ENCODE peak calls at places on chromosomes 3 and 15, in seven cellular contexts. F is GM23338, K is GM23248, J is HCT116, M is OCI-LY7, C is hepatocyte, U is Karpas-422. I is an unnamed sample.

GRCh38 chr3:71305246-71306206 is 278.0 kb downstream of the FOXP1 start:
- DNase-seq in F (peak; percentile 95), K (no peak), J (no peak), M (no peak), C (peak; percentile 49), U (peak; percentile 87), I (peak; percentile 21)

GRCh38 chr3:136042608-136043221 is 77.2 kb downstream of the PPP2R3A start:
- DNase-seq in F (peak; percentile 86), K (peak; percentile 74), J (peak; percentile 37), M (peak; percentile 52), C (peak; percentile 68), U (peak; percentile 86), I (peak; percentile 57)

GRCh38 chr3:144085964-144086363 is 114.3 kb downstream of the DIPK2A start:
- DNase-seq in F (no peak), K (peak; percentile 35), J (no peak), M (no peak), C (peak; percentile 42), U (no peak), I (no peak)

GRCh38 chr3:42557849-42558248 is 23.9 kb downstream of the SEC22C start:
- DNase-seq in F (no peak), K (no peak), J (no peak), M (peak; percentile 34), C (no peak), U (no peak), I (no peak)

GRCh38 chr15:74202461-74203401 is at the start of gene STRA6:
- DNase-seq in F (peak; percentile 95), K (no peak), J (no peak), M (no peak), C (peak; percentile 87), U (no peak), I (no peak)

GRCh38 chr15:79944625-79945024 is 26.4 kb downstream of the BCL2A1 start:
- DNase-seq in F (no peak), K (no peak), J (no peak), M (no peak), C (no peak), U (no peak), I (no peak)

GRCh38 chr3:142279965-142280590 is 54.7 kb upstream of the GK5 start:
- DNase-seq in F (peak; percentile 86), K (peak; percentile 84), J (peak; percentile 71), M (peak; percentile 85), C (peak; percentile 84), U (peak; percentile 93), I (peak; percentile 83)

GRCh38 chr3:127409421-127410136 is 121.7 kb upstream of the PRR20G start:
- DNase-seq in F (no peak), K (no peak), J (no peak), M (no peak), C (no peak), U (no peak), I (no peak)

GRCh38 chr3:58234516-58234931 is 3.1 kb upstream of the ABHD6 start:
- DNase-seq in F (no peak), K (peak; percentile 73), J (no peak), M (no peak), C (peak; percentile 56), U (no peak), I (no peak)

GRCh38 chr3:139557041-139557440 is 17.5 kb upstream of the RBP1 start:
- DNase-seq in F (no peak), K (no peak), J (no peak), M (no peak), C (no peak), U (no peak), I (no peak)

GRCh38 chr3:8841472-8841871 is 72.1 kb upstream of the OXTR start:
- DNase-seq in F (no peak), K (peak; percentile 49), J (no peak), M (no peak), C (no peak), U (no peak), I (no peak)

GRCh38 chr15:39801641-39802309 is 19.1 kb upstream of the FSIP1 start:
- DNase-seq in F (peak; percentile 64), K (peak; percentile 55), J (peak; percentile 46), M (peak; percentile 38), C (peak; percentile 30), U (peak; percentile 80), I (peak; percentile 40)

GRCh38 chr15:71448688-71449114 is 333.4 kb downstream of the THSD4 start:
- DNase-seq in F (peak; percentile 79), K (peak; percentile 64), J (peak; percentile 56), M (peak; percentile 43), C (peak; percentile 78), U (peak; percentile 80), I (peak; percentile 45)

GRCh38 chr3:26625187-26625586 is 2.6 kb downstream of the LRRC3B start:
- DNase-seq in F (peak; percentile 56), K (no peak), J (no peak), M (no peak), C (no peak), U (no peak), I (no peak)

GRCh38 chr3:156770699-156771414 is 55.3 kb upstream of the LEKR1 start:
- DNase-seq in F (no peak), K (no peak), J (no peak), M (no peak), C (no peak), U (no peak), I (no peak)

GRCh38 chr3:189699873-189700272 is 68.7 kb downstream of the TP63 start:
- DNase-seq in F (no peak), K (no peak), J (no peak), M (no peak), C (no peak), U (no peak), I (no peak)

GRCh38 chr15:89413877-89414276 is 79.3 kb upstream of the POLG start:
- DNase-seq in F (no peak), K (no peak), J (no peak), M (no peak), C (no peak), U (no peak), I (no peak)

GRCh38 chr3:184620101-184620798 is 58.7 kb downstream of the EPHB3 start:
- DNase-seq in F (no peak), K (peak; percentile 70), J (no peak), M (no peak), C (peak; percentile 53), U (no peak), I (no peak)

GRCh38 chr3:8386221-8386620 is 115.4 kb upstream of the LMCD1 start:
- DNase-seq in F (no peak), K (peak; percentile 38), J (no peak), M (no peak), C (no peak), U (no peak), I (no peak)

GRCh38 chr3:16174976-16175901 is 759 bp downstream of the GALNT15 start:
- DNase-seq in F (peak; percentile 11), K (peak; percentile 41), J (no peak), M (no peak), C (no peak), U (no peak), I (no peak)

DNA sequence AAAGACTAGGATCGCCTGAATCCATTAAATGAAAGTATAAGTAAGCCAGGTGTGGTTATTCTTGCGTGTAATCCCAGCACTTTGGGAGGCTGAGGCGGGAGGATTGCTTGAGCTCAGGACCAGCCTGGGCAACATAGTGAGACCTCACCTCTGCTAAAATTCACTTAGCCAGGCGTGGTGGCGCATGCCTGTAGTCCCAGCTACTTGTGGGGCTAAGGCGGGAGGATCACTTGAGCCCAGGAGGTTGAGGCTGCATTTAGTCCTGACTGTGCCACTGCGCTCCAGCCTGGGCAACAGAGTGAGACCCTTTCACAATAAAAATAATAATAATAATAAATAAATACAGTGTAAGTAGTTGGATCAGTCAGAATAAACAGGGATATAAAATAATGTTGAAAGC is 25.5 kb upstream of the HYKK start:
- DNase-seq in F (no peak), K (no peak), J (no peak), M (no peak), C (no peak), U (no peak), I (no peak)
- H3K9me2 ChIP-seq in F (no peaks in the 10 kb centered on the region), K (no peaks in the 10 kb centered on the region), J (no peaks in the 10 kb centered on the region), M (no peaks in the 10 kb centered on the region), C (no peaks in the 10 kb centered on the region), U (no peaks in the 10 kb centered on the region), I (no peaks in the 10 kb centered on the region)

DNA sequence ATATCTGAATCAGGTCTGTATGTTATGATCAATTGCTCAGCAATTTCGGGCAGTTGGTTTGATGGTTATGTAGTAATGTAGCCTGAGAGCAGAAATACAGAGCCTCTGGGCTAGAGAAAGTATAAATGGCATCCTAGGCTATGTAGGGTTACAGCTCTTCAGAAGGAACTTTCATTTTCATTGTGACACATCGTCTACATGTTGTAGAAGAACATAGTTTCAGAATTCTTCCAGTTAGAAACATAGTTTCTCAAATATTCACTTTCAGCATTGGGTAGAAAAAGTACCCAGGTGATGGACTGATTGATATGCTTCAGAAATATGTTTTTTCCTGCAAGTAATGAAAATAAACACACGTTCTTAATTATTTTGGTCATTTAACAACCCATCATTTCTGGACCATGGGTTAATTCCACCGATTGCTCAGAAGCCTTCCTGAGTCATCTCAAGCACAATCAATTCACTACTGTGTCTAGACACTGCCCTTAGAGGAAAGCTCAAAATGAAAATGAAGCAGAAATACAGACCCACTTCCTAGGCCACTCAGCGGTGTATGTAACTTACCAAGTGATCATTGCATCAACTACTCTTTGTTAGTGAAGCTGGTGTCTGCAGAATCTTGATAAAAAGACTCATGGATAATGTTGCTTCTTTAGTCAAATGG is 88.8 kb upstream of the TSEN2 start:
- DNase-seq in F (no peak), K (peak; percentile 48), J (no peak), M (no peak), C (no peak), U (no peak), I (peak; percentile 68)
- H3K9me2 ChIP-seq in F (no peaks in the 10 kb centered on the region), K (no peaks in the 10 kb centered on the region), J (no peaks in the 10 kb centered on the region), M (no peaks in the 10 kb centered on the region), C (no peaks in the 10 kb centered on the region), U (no peaks in the 10 kb centered on the region), I (no peaks in the 10 kb centered on the region)

DNA sequence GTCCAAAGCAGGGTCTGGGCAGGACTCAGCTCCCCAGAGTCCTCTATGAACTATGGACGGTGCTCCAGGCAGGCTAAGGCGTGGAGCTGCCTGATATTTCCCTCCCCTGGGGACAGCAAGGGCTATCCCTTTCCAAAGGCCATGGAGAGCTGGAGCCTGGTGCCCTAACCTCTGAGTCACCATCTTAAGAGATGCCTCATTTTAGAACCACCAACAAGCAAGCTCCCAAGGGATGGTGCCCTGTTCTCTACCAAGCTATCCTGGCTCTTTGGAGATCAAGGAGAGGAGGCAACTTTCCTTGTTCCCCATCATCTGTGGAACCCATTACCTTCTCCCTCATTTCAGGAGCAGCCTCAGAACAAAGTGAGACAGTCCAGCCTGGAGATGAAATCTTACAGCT is 15.7 kb downstream of the STARD5 start:
- DNase-seq in F (no peak), K (peak; percentile 62), J (no peak), M (no peak), C (no peak), U (no peak), I (no peak)
- H3K9me2 ChIP-seq in F (peaks cover 4% of the 10 kb centered on the region), K (no peaks in the 10 kb centered on the region), J (no peaks in the 10 kb centered on the region), M (no peaks in the 10 kb centered on the region), C (no peaks in the 10 kb centered on the region), U (no peaks in the 10 kb centered on the region), I (no peaks in the 10 kb centered on the region)

GRCh38 chr3:33956211-33956610 is 157.8 kb downstream of the PDCD6IP start:
- DNase-seq in F (no peak), K (no peak), J (no peak), M (no peak), C (no peak), U (no peak), I (no peak)

GRCh38 chr3:33949074-33949473 is 150.6 kb downstream of the PDCD6IP start:
- DNase-seq in F (no peak), K (no peak), J (no peak), M (no peak), C (no peak), U (no peak), I (no peak)

GRCh38 chr3:33957176-33957575 is 158.7 kb downstream of the PDCD6IP start:
- DNase-seq in F (no peak), K (no peak), J (no peak), M (no peak), C (no peak), U (no peak), I (no peak)

GRCh38 chr3:33954956-33955355 is 156.5 kb downstream of the PDCD6IP start:
- DNase-seq in F (no peak), K (no peak), J (no peak), M (peak; percentile 43), C (no peak), U (peak; percentile 78), I (no peak)
- H3K9me2 ChIP-seq in F (peaks cover 4% of the 10 kb centered on the region), K (no peaks in the 10 kb centered on the region), J (no peaks in the 10 kb centered on the region), M (no peaks in the 10 kb centered on the region), C (no peaks in the 10 kb centered on the region), U (no peaks in the 10 kb centered on the region), I (no peaks in the 10 kb centered on the region)